ENCODE peak calls at places on chromosomes 6 and 20, in four cellular contexts. One of them, this sample, is unnamed.

GRCh38 chr6:91634791-91635190 is 1047.9 kb upstream of the MAP3K7 start:
- DNase-seq in transverse colon: no peak
- DNase-seq in effector memory CD4-positive, alpha-beta T cell: no peak
- DNase-seq in heart left ventricle: no peak
- DNase-seq in this sample: no peak

GRCh38 chr6:10465633-10466499 is 51.0 kb upstream of the TFAP2A start:
- DNase-seq in heart left ventricle: no peak
- DNase-seq in effector memory CD4-positive, alpha-beta T cell: no peak
- DNase-seq in transverse colon: no peak
- DNase-seq in this sample: no peak

GRCh38 chr20:50823319-50823718 is 28.5 kb downstream of the BCAS4 start:
- DNase-seq in effector memory CD4-positive, alpha-beta T cell: no peak
- DNase-seq in transverse colon: no peak
- DNase-seq in heart left ventricle: no peak
- DNase-seq in this sample: no peak

GRCh38 chr20:36525620-36526365 is 15.5 kb upstream of the MYL9 start:
- DNase-seq in heart left ventricle: no peak
- DNase-seq in effector memory CD4-positive, alpha-beta T cell: no peak
- DNase-seq in transverse colon: no peak
- DNase-seq in this sample: no peak

GRCh38 chr6:73258721-73259120 is 4.3 kb downstream of the KHDC1 start:
- DNase-seq in heart left ventricle: no peak
- DNase-seq in effector memory CD4-positive, alpha-beta T cell: no peak
- DNase-seq in transverse colon: no peak
- DNase-seq in this sample: no peak

GRCh38 chr6:32967151-32968091 is 973 bp upstream of the BRD2 start:
- DNase-seq in heart left ventricle: no peak
- DNase-seq in effector memory CD4-positive, alpha-beta T cell: no peak
- DNase-seq in transverse colon: peak; percentile 37
- DNase-seq in this sample: peak; percentile 44

GRCh38 chr6:85579581-85579980 is 14.1 kb downstream of the SNX14 start:
- DNase-seq in heart left ventricle: no peak
- DNase-seq in effector memory CD4-positive, alpha-beta T cell: no peak
- DNase-seq in transverse colon: no peak
- DNase-seq in this sample: no peak

GRCh38 chr6:139778688-139779087 is 404.2 kb upstream of the CITED2 start:
- DNase-seq in heart left ventricle: no peak
- DNase-seq in transverse colon: no peak
- DNase-seq in effector memory CD4-positive, alpha-beta T cell: no peak
- DNase-seq in this sample: peak; percentile 58

GRCh38 chr6:83514877-83515466 is 2.6 kb downstream of the PRSS35 start:
- DNase-seq in transverse colon: no peak
- DNase-seq in heart left ventricle: no peak
- DNase-seq in effector memory CD4-positive, alpha-beta T cell: no peak
- DNase-seq in this sample: peak; percentile 45

GRCh38 chr20:4949833-4950178 is 51.5 kb downstream of the SLC23A2 start:
- DNase-seq in transverse colon: no peak
- DNase-seq in effector memory CD4-positive, alpha-beta T cell: no peak
- DNase-seq in heart left ventricle: no peak
- DNase-seq in this sample: no peak

GRCh38 chr20:45336530-45337366 is 11.5 kb downstream of the SDC4 start:
- DNase-seq in transverse colon: peak; percentile 68
- DNase-seq in effector memory CD4-positive, alpha-beta T cell: no peak
- DNase-seq in heart left ventricle: no peak
- DNase-seq in this sample: no peak

GRCh38 chr6:42281016-42281533 is 63.4 kb upstream of the MRPS10 start:
- DNase-seq in heart left ventricle: no peak
- DNase-seq in transverse colon: no peak
- DNase-seq in effector memory CD4-positive, alpha-beta T cell: no peak
- DNase-seq in this sample: no peak
- H3K27ac ChIP-seq in heart left ventricle: peak overlapping the region; percentile 5
- H3K27ac ChIP-seq in transverse colon: peak overlapping the region; percentile 55
- H3K27ac ChIP-seq in effector memory CD4-positive, alpha-beta T cell: no peak overlapping the region
- H3K27ac ChIP-seq in this sample: no peak overlapping the region

DNA sequence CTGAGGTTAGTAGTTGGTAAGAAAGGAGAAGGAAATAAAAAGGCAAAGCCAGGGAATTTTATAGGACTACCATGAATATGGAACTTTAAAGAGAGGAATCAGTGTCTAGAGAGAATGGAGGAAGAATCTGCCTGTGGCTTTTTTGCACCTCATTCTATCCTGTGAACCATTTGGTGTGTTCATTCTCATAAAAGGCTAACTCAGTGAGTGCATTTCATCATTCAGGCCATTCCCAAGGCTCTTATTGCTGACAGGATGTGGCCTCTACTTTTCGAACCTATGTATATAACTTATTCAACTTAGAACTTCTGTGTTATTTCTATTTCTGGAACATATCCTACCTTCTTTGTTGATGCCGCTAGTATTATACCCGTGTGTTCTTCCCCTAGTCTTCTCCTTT is 27.1 kb downstream of the HSF2 start:
- DNase-seq in transverse colon: no peak
- DNase-seq in effector memory CD4-positive, alpha-beta T cell: no peak
- DNase-seq in heart left ventricle: no peak
- DNase-seq in this sample: no peak
- H3K36me3 ChIP-seq in transverse colon: peaks cover 31% of the 10 kb centered on the region
- H3K36me3 ChIP-seq in effector memory CD4-positive, alpha-beta T cell: peaks cover 20% of the 10 kb centered on the region
- H3K36me3 ChIP-seq in heart left ventricle: peaks cover 95% of the 10 kb centered on the region
- H3K36me3 ChIP-seq in this sample: peaks cover 51% of the 10 kb centered on the region

DNA sequence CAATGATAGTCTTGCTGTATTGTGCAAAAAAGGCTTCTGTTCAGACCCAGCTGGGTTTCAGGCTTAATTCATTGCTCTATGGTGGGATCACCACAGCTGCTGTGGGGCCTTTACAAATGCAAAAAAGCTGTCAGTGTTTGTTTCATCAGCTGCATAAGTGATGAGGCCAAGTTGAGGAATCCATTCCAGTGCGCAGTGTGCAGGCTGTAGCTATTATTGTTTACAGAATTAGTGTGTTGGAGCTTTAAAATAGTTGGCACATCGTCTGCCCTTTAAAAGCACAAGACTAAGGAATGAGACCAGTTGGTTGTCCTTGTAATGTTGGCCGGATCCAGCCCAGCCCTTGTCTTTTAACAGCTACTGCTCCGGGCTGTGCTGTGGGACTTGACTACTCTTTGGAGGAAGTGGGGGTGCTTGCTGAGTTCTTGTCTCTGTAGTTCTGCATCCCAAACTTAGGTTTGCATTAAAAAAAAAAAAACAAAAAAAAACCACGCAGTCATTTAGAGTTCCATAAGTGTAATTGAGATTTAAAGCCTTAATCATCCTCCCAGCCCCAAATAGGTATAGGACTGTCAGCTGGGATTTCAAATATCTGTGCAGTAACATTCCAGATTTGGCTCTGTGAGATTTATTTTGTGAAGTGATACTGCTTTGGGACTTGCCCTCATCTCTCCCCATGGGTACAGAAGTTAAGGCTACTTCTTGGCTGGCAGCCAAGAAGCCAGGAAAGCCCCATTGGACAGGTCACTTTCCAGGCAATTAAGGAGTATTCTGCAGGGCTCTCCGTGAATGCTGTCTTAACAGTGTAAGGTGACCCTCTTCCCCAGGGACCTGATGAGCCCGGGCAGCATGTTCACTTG is 19.3 kb downstream of the JARID2 start:
- DNase-seq in heart left ventricle: no peak
- DNase-seq in transverse colon: no peak
- DNase-seq in effector memory CD4-positive, alpha-beta T cell: no peak
- DNase-seq in this sample: peak; percentile 61
- H3K4me1 ChIP-seq in heart left ventricle: peaks cover 26% of the 10 kb centered on the region
- H3K4me1 ChIP-seq in transverse colon: peaks cover 76% of the 10 kb centered on the region
- H3K4me1 ChIP-seq in effector memory CD4-positive, alpha-beta T cell: peaks cover 22% of the 10 kb centered on the region
- H3K4me1 ChIP-seq in this sample: peaks cover 80% of the 10 kb centered on the region

GRCh38 chr6:6901945-6902344 is 205.8 kb upstream of the RREB1 start:
- DNase-seq in effector memory CD4-positive, alpha-beta T cell: no peak
- DNase-seq in transverse colon: no peak
- DNase-seq in heart left ventricle: no peak
- DNase-seq in this sample: no peak
- H3K27ac ChIP-seq in effector memory CD4-positive, alpha-beta T cell: no peak overlapping the region
- H3K27ac ChIP-seq in transverse colon: no peak overlapping the region
- H3K27ac ChIP-seq in heart left ventricle: no peak overlapping the region
- H3K27ac ChIP-seq in this sample: no peak overlapping the region

DNA sequence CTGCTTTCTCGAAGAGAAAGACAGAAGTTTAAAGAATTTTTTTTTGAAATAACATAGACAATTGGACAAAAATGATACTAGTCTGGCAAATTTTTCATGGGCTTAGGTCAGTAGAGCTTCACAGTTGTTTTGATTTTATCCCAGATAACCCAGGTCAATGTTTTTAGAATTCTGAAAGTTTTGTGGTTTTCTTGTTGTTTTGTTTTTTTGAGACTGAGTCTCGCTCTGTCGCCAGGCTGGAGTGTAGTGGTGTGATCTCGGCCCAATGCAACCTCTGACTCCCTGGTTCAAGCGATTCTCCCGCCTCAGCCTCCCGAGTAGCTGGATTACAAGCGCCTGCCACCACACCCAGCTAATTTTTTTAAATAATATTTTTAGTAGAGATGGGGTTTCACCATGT is 22.8 kb downstream of the KIF13A start:
- DNase-seq in heart left ventricle: no peak
- DNase-seq in transverse colon: no peak
- DNase-seq in effector memory CD4-positive, alpha-beta T cell: no peak
- DNase-seq in this sample: peak; percentile 70
- H3K36me3 ChIP-seq in heart left ventricle: no peaks in the 10 kb centered on the region
- H3K36me3 ChIP-seq in transverse colon: no peaks in the 10 kb centered on the region
- H3K36me3 ChIP-seq in effector memory CD4-positive, alpha-beta T cell: no peaks in the 10 kb centered on the region
- H3K36me3 ChIP-seq in this sample: peaks cover 11% of the 10 kb centered on the region

This sample was measured in SJSA1.